ENCODE peak calls at places on chromosomes 11 and 22, in eight cellular contexts. One of them, this sample, is unnamed.

GRCh38 chr11:62108017-62108750 is 15.6 kb upstream of the INCENP start:
- DNase-seq in CD8-positive, alpha-beta T cell: no peak
- DNase-seq in nephron progenitor cell: peak
- DNase-seq in heart right ventricle: peak
- DNase-seq in activated B cell treated with CpG ODN at 0.5 μM for 24 hours: no peak
- DNase-seq in CD4-positive, alpha-beta memory T cell: peak
- DNase-seq in MV-4-11: peak
- DNase-seq in spleen: no peak
- DNase-seq in this sample: peak

GRCh38 chr11:70189622-70190021 is 13.5 kb upstream of the FADD start:
- DNase-seq in CD8-positive, alpha-beta T cell: no peak
- DNase-seq in nephron progenitor cell: no peak
- DNase-seq in heart right ventricle: no peak
- DNase-seq in activated B cell treated with CpG ODN at 0.5 μM for 24 hours: no peak
- DNase-seq in CD4-positive, alpha-beta memory T cell: no peak
- DNase-seq in MV-4-11: no peak
- DNase-seq in spleen: no peak
- DNase-seq in this sample: no peak

GRCh38 chr11:124865181-124865901 is at the start of gene ROBO3:
- DNase-seq in CD8-positive, alpha-beta T cell: no peak
- DNase-seq in nephron progenitor cell: no peak
- DNase-seq in heart right ventricle: no peak
- DNase-seq in activated B cell treated with CpG ODN at 0.5 μM for 24 hours: no peak
- DNase-seq in CD4-positive, alpha-beta memory T cell: no peak
- DNase-seq in MV-4-11: no peak
- DNase-seq in spleen: no peak
- DNase-seq in this sample: no peak

GRCh38 chr11:71373791-71374454 is 74.3 kb downstream of the DHCR7 start:
- DNase-seq in CD8-positive, alpha-beta T cell: no peak
- DNase-seq in nephron progenitor cell: no peak
- DNase-seq in heart right ventricle: no peak
- DNase-seq in activated B cell treated with CpG ODN at 0.5 μM for 24 hours: no peak
- DNase-seq in CD4-positive, alpha-beta memory T cell: no peak
- DNase-seq in MV-4-11: peak
- DNase-seq in spleen: no peak
- DNase-seq in this sample: no peak

GRCh38 chr11:119029340-119030028 is 1.2 kb downstream of the SLC37A4 start:
- DNase-seq in CD8-positive, alpha-beta T cell: no peak
- DNase-seq in nephron progenitor cell: peak
- DNase-seq in heart right ventricle: peak
- DNase-seq in activated B cell treated with CpG ODN at 0.5 μM for 24 hours: no peak
- DNase-seq in CD4-positive, alpha-beta memory T cell: no peak
- DNase-seq in MV-4-11: peak
- DNase-seq in spleen: peak
- DNase-seq in this sample: peak

GRCh38 chr22:36160499-36160942 is at the start of gene APOL3:
- DNase-seq in CD8-positive, alpha-beta T cell: no peak
- DNase-seq in nephron progenitor cell: no peak
- DNase-seq in heart right ventricle: peak
- DNase-seq in activated B cell treated with CpG ODN at 0.5 μM for 24 hours: no peak
- DNase-seq in CD4-positive, alpha-beta memory T cell: peak
- DNase-seq in MV-4-11: no peak
- DNase-seq in spleen: peak
- DNase-seq in this sample: peak

GRCh38 chr11:11215058-11215815 is 137.8 kb downstream of the CSNK2A3 start:
- DNase-seq in CD8-positive, alpha-beta T cell: no peak
- DNase-seq in nephron progenitor cell: no peak
- DNase-seq in heart right ventricle: no peak
- DNase-seq in activated B cell treated with CpG ODN at 0.5 μM for 24 hours: no peak
- DNase-seq in CD4-positive, alpha-beta memory T cell: no peak
- DNase-seq in MV-4-11: no peak
- DNase-seq in spleen: no peak
- DNase-seq in this sample: no peak

GRCh38 chr22:36510966-36511881 is 4.4 kb upstream of the FOXRED2 start:
- DNase-seq in CD8-positive, alpha-beta T cell: no peak
- DNase-seq in nephron progenitor cell: peak
- DNase-seq in heart right ventricle: no peak
- DNase-seq in activated B cell treated with CpG ODN at 0.5 μM for 24 hours: no peak
- DNase-seq in CD4-positive, alpha-beta memory T cell: no peak
- DNase-seq in MV-4-11: peak
- DNase-seq in spleen: no peak
- DNase-seq in this sample: peak

GRCh38 chr22:46086577-46087335 is 63.6 kb upstream of the PPARA start:
- DNase-seq in CD8-positive, alpha-beta T cell: no peak
- DNase-seq in nephron progenitor cell: no peak
- DNase-seq in heart right ventricle: no peak
- DNase-seq in activated B cell treated with CpG ODN at 0.5 μM for 24 hours: no peak
- DNase-seq in CD4-positive, alpha-beta memory T cell: no peak
- DNase-seq in MV-4-11: no peak
- DNase-seq in spleen: peak
- DNase-seq in this sample: peak

GRCh38 chr11:14578551-14578956 is 58.4 kb upstream of the PSMA1 start:
- DNase-seq in CD8-positive, alpha-beta T cell: peak
- DNase-seq in nephron progenitor cell: no peak
- DNase-seq in heart right ventricle: peak
- DNase-seq in activated B cell treated with CpG ODN at 0.5 μM for 24 hours: no peak
- DNase-seq in CD4-positive, alpha-beta memory T cell: peak
- DNase-seq in MV-4-11: peak
- DNase-seq in spleen: no peak
- DNase-seq in this sample: peak